ENCODE peak calls at places on chromosomes 7 and 10, in eight cellular contexts. R is caudate nucleus; S is activated effector memory CD4-positive, alpha-beta T cell treated with Interleukin-2 at 50 U/mL for 16 hours; P is activated CD8-positive, alpha-beta memory T cell treated with anti-CD3 and anti-CD28 coated beads for 24 hours; I is stimulated activated naive CD8-positive, alpha-beta T cell treated with anti-CD3 and anti-CD28 coated beads, Interleukin-15, amount 100 ng/mL, for 72 hours; D is heart left ventricle; J is activated T-helper 1 cell treated with Interleukin-2 at 50 U/mL for 16 hours; F is EL. K is an unnamed sample.

GRCh38 chr7:151472644-151473380 is 32.9 kb upstream of the CRYGN start:
- DNase-seq in I (no peak), P (no peak), D (no peak), R (no peak), J (no peak), S (no peak), F (no peak), K (no peak)

GRCh38 chr10:1043532-1043995 is 5.4 kb downstream of the IDI1 start:
- DNase-seq in J (no peak), D (peak; percentile 38), S (no peak), R (no peak), F (no peak), P (no peak), I (no peak), K (no peak)

GRCh38 chr7:18312482-18312881 is 183.1 kb upstream of the HDAC9 start:
- DNase-seq in R (no peak), I (no peak), J (no peak), D (no peak), F (no peak), P (no peak), S (no peak), K (no peak)

GRCh38 chr7:77247206-77247850 is 47.7 kb upstream of the FGL2 start:
- DNase-seq in I (peak; percentile 82), D (peak; percentile 76), J (peak; percentile 70), P (peak; percentile 96), F (peak; percentile 65), R (peak; percentile 90), S (peak; percentile 69), K (peak; percentile 57)

GRCh38 chr7:109402107-109402506 is 832.4 kb downstream of the DNAJB9 start:
- DNase-seq in P (no peak), D (no peak), R (no peak), I (no peak), S (no peak), F (no peak), J (no peak), K (no peak)

GRCh38 chr7:3240826-3241430 is 60.1 kb upstream of the SDK1 start:
- DNase-seq in J (no peak), R (no peak), F (no peak), P (no peak), D (no peak), I (no peak), S (no peak), K (no peak)

GRCh38 chr7:55178292-55178862 is 159.6 kb downstream of the EGFR start:
- DNase-seq in P (peak; percentile 38), J (no peak), I (no peak), R (no peak), F (no peak), S (no peak), D (no peak), K (no peak)

GRCh38 chr7:155775691-155776090 is 36.6 kb downstream of the SHH start:
- DNase-seq in P (no peak), D (no peak), S (no peak), F (no peak), R (no peak), J (no peak), I (no peak), K (no peak)

GRCh38 chr7:47046949-47047348 is 535.0 kb downstream of the TNS3 start:
- DNase-seq in S (no peak), D (no peak), J (no peak), R (no peak), P (no peak), F (no peak), I (no peak), K (no peak)

GRCh38 chr7:52026140-52026539 is 709.5 kb upstream of the COBL start:
- DNase-seq in I (no peak), F (no peak), D (no peak), P (no peak), J (no peak), S (no peak), R (no peak), K (no peak)